ENCODE peak calls at places on chromosomes 16 and 17, in nine cellular contexts. S is activated gamma-delta T cell treated with anti-CD3 and anti-CD28 coated beads, Interleukin-2, amount 50 U/mL, for 16 hours; X is NCI-H1105; Q is stimulated activated CD8-positive, alpha-beta memory T cell treated with anti-CD3 and anti-CD28 coated beads, Interleukin-4, amount 100 ng/mL, for 4 hours; R is cardiac fibroblast; J is occipital lobe; Z is M059J; K is LoVo; L is dermis blood vessel endothelial cell. C is an unnamed sample.

GRCh38 chr16:81796035-81796434 is 16.9 kb downstream of the PLCG2 start:
- DNase-seq in R (no peak), S (no peak), L (no peak), Z (no peak), K (no peak), X (no peak), J (no peak), Q (no peak), C (no peak)

GRCh38 chr16:54774768-54775167 is 155.9 kb upstream of the IRX5 start:
- DNase-seq in K (no peak), R (no peak), Q (no peak), S (no peak), J (no peak), Z (no peak), X (no peak), L (no peak), C (no peak)

GRCh38 chr16:84502581-84502980 is 1.9 kb downstream of the MEAK7 start:
- DNase-seq in Z (peak), X (no peak), R (peak), L (no peak), S (no peak), Q (no peak), K (peak), J (no peak), C (peak)

GRCh38 chr17:30922235-30922993 is 669 bp downstream of the ADAP2 start:
- DNase-seq in L (peak), K (no peak), S (no peak), J (no peak), R (no peak), Q (no peak), Z (no peak), X (no peak), C (peak)

GRCh38 chr17:4788159-4788806 is 481 bp upstream of the GLTPD2 start:
- DNase-seq in X (no peak), S (no peak), R (no peak), K (no peak), Z (no peak), L (no peak), J (no peak), Q (no peak), C (no peak)

GRCh38 chr17:18203308-18203707 is 19.7 kb downstream of the ALKBH5 start:
- DNase-seq in L (no peak), R (no peak), K (peak), S (no peak), Z (no peak), J (no peak), Q (no peak), X (no peak), C (no peak)

GRCh38 chr16:26816885-26817571 is 249.7 kb upstream of the C16orf82 start:
- DNase-seq in X (no peak), J (no peak), Q (no peak), K (peak), Z (peak), L (no peak), S (no peak), R (peak), C (peak)

GRCh38 chr17:21272881-21273839 is 11.4 kb upstream of the MAP2K3 start:
- DNase-seq in L (no peak), R (no peak), Q (no peak), Z (peak), K (no peak), J (no peak), X (no peak), S (no peak), C (no peak)

GRCh38 chr17:266219-266618 is 84.8 kb upstream of the DOC2B start:
- DNase-seq in Q (no peak), S (no peak), X (no peak), K (no peak), L (no peak), R (no peak), Z (no peak), J (no peak), C (no peak)

GRCh38 chr16:57994778-57995177 is 5.7 kb downstream of the ZNF319 start:
- DNase-seq in X (no peak), Z (peak), J (no peak), R (peak), S (no peak), L (peak), Q (no peak), K (peak), C (peak)

GRCh38 chr17:37774508-37774907 is 29.6 kb upstream of the HNF1B start:
- DNase-seq in K (no peak), J (no peak), Q (no peak), X (no peak), L (no peak), Z (no peak), R (no peak), S (no peak), C (no peak)

GRCh38 chr16:67667817-67668494 is 1.3 kb downstream of the C16orf86 start:
- DNase-seq in R (peak), K (no peak), Q (peak), X (peak), L (peak), J (peak), S (peak), Z (peak), C (peak)

GRCh38 chr17:11296994-11297393 is 56.0 kb downstream of the SHISA6 start:
- DNase-seq in X (peak), R (no peak), L (peak), S (no peak), Z (peak), K (peak), Q (no peak), J (no peak), C (no peak)

GRCh38 chr16:84699147-84699711 is 571 bp upstream of the USP10 start:
- DNase-seq in Z (peak), J (no peak), Q (no peak), S (no peak), K (peak), R (no peak), X (no peak), L (peak), C (no peak)

GRCh38 chr16:29317269-29317668 is 89.2 kb downstream of the NPIPB11 start:
- DNase-seq in X (no peak), R (no peak), Z (no peak), L (no peak), K (no peak), S (no peak), J (no peak), Q (no peak), C (no peak)

GRCh38 chr17:49093131-49093530 is 39.4 kb upstream of the B4GALNT2 start:
- DNase-seq in R (no peak), L (no peak), Q (no peak), Z (no peak), S (no peak), K (no peak), J (no peak), X (no peak), C (no peak)

GRCh38 chr17:10033449-10033848 is 128.4 kb upstream of the RCVRN start:
- DNase-seq in L (no peak), R (no peak), S (no peak), K (no peak), Q (no peak), X (no peak), J (no peak), Z (no peak), C (no peak)

GRCh38 chr17:82204831-82205719 is 7.6 kb downstream of the CCDC57 start:
- DNase-seq in R (peak), S (no peak), Q (no peak), X (no peak), J (no peak), Z (peak), K (no peak), L (peak), C (peak)

GRCh38 chr17:34305061-34305460 is 14.2 kb upstream of the CCL8 start:
- DNase-seq in Z (no peak), J (no peak), S (no peak), X (no peak), Q (no peak), L (no peak), K (no peak), R (no peak), C (no peak)

GRCh38 chr17:43216369-43216761 is 4.7 kb downstream of the TMEM106A start:
- DNase-seq in Z (no peak), J (no peak), K (no peak), L (no peak), Q (no peak), S (no peak), X (no peak), R (no peak), C (no peak)

GRCh38 chr17:40068129-40068581 is 5.4 kb downstream of the THRA start:
- DNase-seq in X (no peak), S (no peak), K (no peak), Q (no peak), J (no peak), R (no peak), Z (peak), L (no peak), C (no peak)

GRCh38 chr17:70344356-70345060 is 175.2 kb downstream of the KCNJ2 start:
- DNase-seq in Z (peak), K (no peak), R (peak), X (no peak), J (no peak), S (no peak), L (no peak), Q (no peak), C (no peak)

GRCh38 chr16:11296706-11297491 is 15.8 kb upstream of the PRM1 start:
- DNase-seq in K (no peak), Q (no peak), S (no peak), Z (no peak), L (no peak), X (no peak), R (no peak), J (no peak), C (no peak)

GRCh38 chr17:81119223-81120148 is 45.8 kb upstream of the PVALEF start:
- DNase-seq in S (peak), K (peak), Q (peak), Z (peak), J (peak), L (peak), R (peak), X (peak), C (peak)

GRCh38 chr17:79086609-79087427 is 12.2 kb downstream of the ENGASE start:
- DNase-seq in J (no peak), R (no peak), Q (no peak), Z (no peak), X (no peak), L (peak), K (no peak), S (no peak), C (no peak)

GRCh38 chr16:88533381-88533831 is 36.8 kb upstream of the ZC3H18 start:
- DNase-seq in Z (no peak), J (peak), R (peak), K (no peak), L (peak), X (peak), Q (no peak), S (no peak), C (peak)